ENCODE peak calls at places on chromosomes 16 and 17, in six cellular contexts. P, U, R, T, C and D are unnamed samples.

GRCh38 chr17:48011405-48012150 is 26.0 kb downstream of the COPZ2 start:
- DNase-seq in R (peak), U (peak), C (peak), T (peak), P (no peak), D (no peak)

GRCh38 chr17:57607553-57608120 is 137.5 kb downstream of the CCDC182 start:
- DNase-seq in P (peak), R (peak), C (peak), T (no peak), U (peak), D (no peak)

GRCh38 chr16:72317378-72317777 is 145.4 kb upstream of the PMFBP1 start:
- DNase-seq in U (peak), T (no peak), R (no peak), P (no peak), C (peak), D (peak)

GRCh38 chr16:20768818-20769217 is 5.0 kb downstream of the ACSM3 start:
- DNase-seq in R (no peak), P (no peak), T (no peak), C (no peak), U (no peak), D (no peak)

GRCh38 chr16:27169511-27170071 is 33.7 kb upstream of the KDM8 start:
- DNase-seq in R (peak), U (peak), T (peak), C (peak), P (no peak), D (peak)

GRCh38 chr16:78441298-78441697 is 341.8 kb downstream of the WWOX start:
- DNase-seq in R (no peak), P (no peak), U (no peak), T (no peak), C (no peak), D (no peak)

GRCh38 chr16:48246066-48246465 is 1.3 kb downstream of the ABCC11 start:
- DNase-seq in R (no peak), P (no peak), T (no peak), C (peak), U (no peak), D (peak)

GRCh38 chr17:30600830-30601494 is 123.8 kb downstream of the GOSR1 start:
- DNase-seq in R (peak), U (peak), T (no peak), P (no peak), C (peak), D (no peak)

GRCh38 chr17:53640808-53641207 is 181.9 kb upstream of the KIF2B start:
- DNase-seq in C (no peak), P (no peak), R (no peak), U (no peak), T (no peak), D (no peak)

GRCh38 chr16:67150058-67150832 is 553 bp downstream of the B3GNT9 start:
- DNase-seq in R (no peak), T (no peak), U (peak), P (no peak), C (peak), D (no peak)

GRCh38 chr16:54284931-54285413 is 1.6 kb downstream of the IRX3 start:
- DNase-seq in P (no peak), U (peak), R (no peak), C (peak), T (no peak), D (no peak)

GRCh38 chr17:68748381-68748780 is 147.2 kb upstream of the FAM20A start:
- DNase-seq in C (no peak), T (no peak), U (no peak), P (no peak), R (no peak), D (no peak)

GRCh38 chr17:49218941-49219913 is 8.7 kb downstream of the ABI3 start:
- DNase-seq in R (no peak), P (no peak), U (no peak), C (no peak), T (peak), D (no peak)

GRCh38 chr16:12674096-12674495 is 129.6 kb downstream of the CPPED1 start:
- DNase-seq in U (peak), T (no peak), R (no peak), C (peak), P (no peak), D (no peak)

GRCh38 chr16:23423496-23424049 is 29.4 kb downstream of the COG7 start:
- DNase-seq in U (peak), C (peak), R (peak), P (peak), T (peak), D (peak)

GRCh38 chr17:34728771-34729310 is 149.5 kb downstream of the TMEM132E start:
- DNase-seq in U (no peak), R (no peak), T (no peak), C (no peak), P (no peak), D (no peak)

GRCh38 chr16:80852261-80852872 is 48.0 kb upstream of the CDYL2 start:
- DNase-seq in T (no peak), C (peak), P (no peak), R (peak), U (peak), D (peak)
- TF ChIP-seq CTCF in T (no peak), C (peak), P (no peak), R (peak), U (peak), D (peak)

GRCh38 chr17:78883533-78884131 is 19.4 kb downstream of the CEP295NL start:
- DNase-seq in T (peak), R (peak), P (peak), U (peak), C (peak), D (peak)
- H3K4me3 ChIP-seq in T (peak), R (peak), P (peak), U (peak), C (peak), D (peak)

GRCh38 chr17:17269926-17270773 is 10.9 kb downstream of the COPS3 start:
- DNase-seq in P (no peak), R (peak), C (peak), U (peak), T (no peak), D (no peak)
- TF ChIP-seq CTCF in P (no peak), R (peak), C (peak), U (peak), T (no peak), D (peak)

GRCh38 chr17:43917016-43917347 is 9.6 kb upstream of the MPP2 start:
- DNase-seq in R (no peak), P (no peak), C (no peak), T (no peak), U (no peak), D (no peak)
- H3K4me3 ChIP-seq in R (no peak), P (no peak), C (no peak), T (peak), U (no peak), D (no peak)

DNA sequence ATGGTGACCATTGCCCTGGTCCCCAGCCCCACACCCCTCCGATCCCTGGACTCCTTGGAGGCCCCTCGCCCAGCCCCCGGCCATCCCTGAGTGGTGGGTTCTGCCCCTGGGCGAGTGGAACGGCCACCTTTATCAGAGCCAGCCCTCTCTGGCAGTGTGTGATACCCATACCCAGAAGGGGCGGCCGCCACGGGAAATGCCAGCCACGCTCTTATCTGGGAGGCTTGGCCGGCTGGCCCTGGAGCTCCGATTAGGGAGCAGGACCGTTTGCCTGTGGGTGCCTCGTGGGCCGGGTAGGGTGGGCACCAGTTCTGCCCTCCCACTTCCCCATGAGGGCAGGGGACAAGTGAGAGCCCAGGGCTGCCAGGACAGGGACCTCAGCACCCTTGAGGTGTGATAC is 58.3 kb upstream of the ZC3H18 start:
- DNase-seq in U (no peak), P (no peak), C (no peak), T (peak), R (no peak), D (no peak)
- TF ChIP-seq CTCF in U (no peak), P (no peak), C (no peak), T (no peak), R (no peak), D (no peak)

DNA sequence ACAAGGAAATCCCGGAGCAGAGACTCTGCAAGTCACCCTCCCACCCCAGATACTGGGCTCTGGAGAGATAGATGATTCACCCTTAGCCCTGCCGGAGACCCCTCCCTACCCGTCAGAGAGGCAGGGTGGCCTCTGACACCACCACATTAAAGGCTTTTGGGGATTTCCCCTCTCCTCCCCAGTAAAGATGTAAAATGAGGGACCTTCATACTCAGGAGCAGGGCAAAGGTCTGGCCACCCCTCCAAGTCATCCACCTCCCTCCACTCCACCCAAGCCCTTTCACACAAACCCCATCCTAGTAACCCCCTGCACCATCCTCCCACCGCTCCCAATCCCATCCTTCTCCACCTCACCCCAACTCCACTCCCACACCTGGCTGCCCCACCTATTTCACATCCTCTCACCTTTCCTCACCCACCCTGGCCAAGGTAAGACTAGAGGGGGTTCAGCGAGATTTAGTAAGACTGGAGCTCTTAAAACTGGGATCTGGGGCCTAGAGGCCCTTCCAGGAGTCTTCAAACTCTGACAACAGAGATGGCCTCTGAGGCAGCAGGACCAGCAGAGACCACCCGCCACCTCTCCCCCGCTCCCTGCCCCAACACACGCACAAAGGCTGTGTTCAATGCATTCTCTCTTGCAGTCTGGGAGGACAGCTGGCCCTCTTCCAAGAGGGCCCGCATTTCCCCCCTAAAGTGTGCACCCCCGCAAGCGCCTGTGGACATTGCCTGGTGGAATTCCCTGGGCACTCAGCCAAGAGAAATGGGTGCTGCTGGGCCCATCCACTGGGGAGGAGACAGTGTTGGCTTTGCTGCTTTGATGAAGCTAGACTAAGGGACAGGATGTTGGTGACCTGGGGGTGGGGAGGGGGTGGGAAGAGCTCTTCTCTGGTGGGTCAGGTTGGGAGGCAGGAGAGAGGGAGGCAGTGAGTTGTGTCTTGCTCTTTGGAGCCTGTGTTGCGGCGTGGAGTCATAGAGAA is 1.1 kb downstream of the ABAT start:
- DNase-seq in T (no peak), P (no peak), C (no peak), U (no peak), R (no peak), D (no peak)
- H3K4me3 ChIP-seq in T (peak), P (peak), C (peak), U (no peak), R (peak), D (peak)

GRCh38 chr16:31334934-31335333 is 20.0 kb upstream of the ITGAX start:
- DNase-seq in T (no peak), U (no peak), R (no peak), C (no peak), P (no peak), D (no peak)

GRCh38 chr16:31332544-31332943 is 22.4 kb upstream of the ITGAX start:
- DNase-seq in U (no peak), R (no peak), T (no peak), C (no peak), P (no peak), D (no peak)

GRCh38 chr16:31331807-31332301 is 23.1 kb upstream of the ITGAX start:
- DNase-seq in U (no peak), R (no peak), T (no peak), C (no peak), P (no peak), D (no peak)

GRCh38 chr16:31335431-31335830 is 19.5 kb upstream of the ITGAX start:
- DNase-seq in P (no peak), C (no peak), U (no peak), R (no peak), T (no peak), D (no peak)

DNA sequence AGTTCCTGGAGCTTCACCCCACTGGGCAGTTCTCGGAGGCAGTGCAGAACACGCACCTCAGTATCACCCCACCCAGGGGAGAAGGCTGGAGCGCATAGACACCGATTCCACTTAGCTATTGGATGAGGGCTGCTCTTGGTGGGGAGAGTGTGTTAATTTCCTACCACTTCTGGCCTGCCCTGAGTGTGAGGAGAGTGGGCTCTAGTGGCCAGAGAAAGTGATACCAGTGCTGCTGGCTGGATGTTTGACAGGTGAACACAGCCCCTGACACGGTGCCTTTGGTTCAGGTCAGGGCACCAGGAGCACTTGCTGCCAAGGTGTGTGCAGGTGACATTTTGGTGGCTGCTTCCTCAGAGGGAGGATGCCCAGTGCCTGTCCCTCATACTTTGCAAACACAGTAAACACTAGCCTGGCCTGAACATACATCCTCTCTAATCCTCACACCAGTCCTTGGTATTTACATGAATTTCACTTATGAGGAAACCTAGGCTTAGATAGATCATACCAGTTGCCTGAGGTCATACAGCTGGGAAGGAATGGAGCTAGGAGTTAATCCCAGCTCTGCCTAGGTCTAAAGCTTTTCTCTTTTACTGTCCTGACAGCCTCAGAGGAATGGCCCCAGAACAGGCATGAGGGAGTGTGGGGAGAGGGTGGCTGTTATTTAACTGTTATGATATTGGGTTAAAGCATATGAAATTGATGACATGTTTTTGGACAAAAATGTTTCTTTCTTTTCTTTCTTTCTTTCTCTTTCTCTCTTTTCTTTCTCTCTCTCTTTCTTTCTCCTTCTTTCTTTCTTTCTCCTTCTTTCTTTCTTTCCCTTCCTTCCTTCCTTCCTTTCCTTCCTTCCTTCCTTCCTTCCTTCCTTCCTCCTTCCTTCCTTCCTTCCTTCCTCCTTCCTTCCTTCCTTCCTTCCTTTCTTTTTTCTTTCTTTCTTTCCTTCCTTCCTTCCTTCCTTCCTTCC is 21.0 kb upstream of the ITGAX start:
- DNase-seq in U (peak), T (no peak), P (no peak), R (peak), C (no peak), D (no peak)
- TF ChIP-seq CTCF in U (peak), T (peak), P (no peak), R (peak), C (peak), D (no peak)